ENCODE peak calls at places on chromosome 12, in six cellular contexts. One of them, this sample, is unnamed.

GRCh38 chr12:53219116-53219955 is 12.3 kb upstream of the ITGB7 start:
- DNase-seq in left colon: peak
- DNase-seq in neural crest cell: no peak
- DNase-seq in posterior cingulate gyrus: no peak
- DNase-seq in sciatic nerve: no peak
- DNase-seq in foreskin fibroblast: no peak
- DNase-seq in this sample: peak

GRCh38 chr12:6692888-6693287 is 3.7 kb upstream of the ZNF384 start:
- DNase-seq in posterior cingulate gyrus: no peak
- DNase-seq in foreskin fibroblast: no peak
- DNase-seq in left colon: no peak
- DNase-seq in sciatic nerve: no peak
- DNase-seq in neural crest cell: no peak
- DNase-seq in this sample: no peak

GRCh38 chr12:92938623-92939022 is 9.5 kb upstream of the EEA1 start:
- DNase-seq in foreskin fibroblast: no peak
- DNase-seq in sciatic nerve: no peak
- DNase-seq in neural crest cell: no peak
- DNase-seq in posterior cingulate gyrus: no peak
- DNase-seq in left colon: no peak
- DNase-seq in this sample: no peak

GRCh38 chr12:111396726-111397445 is 8.8 kb upstream of the SH2B3 start:
- DNase-seq in left colon: peak
- DNase-seq in sciatic nerve: peak
- DNase-seq in posterior cingulate gyrus: peak
- DNase-seq in neural crest cell: peak
- DNase-seq in foreskin fibroblast: peak
- DNase-seq in this sample: peak

GRCh38 chr12:105892362-105892910 is 246.3 kb downstream of the NUAK1 start:
- DNase-seq in posterior cingulate gyrus: no peak
- DNase-seq in left colon: no peak
- DNase-seq in sciatic nerve: no peak
- DNase-seq in foreskin fibroblast: no peak
- DNase-seq in neural crest cell: no peak
- DNase-seq in this sample: no peak

GRCh38 chr12:120596901-120597300 is 15.7 kb upstream of the POP5 start:
- DNase-seq in neural crest cell: no peak
- DNase-seq in sciatic nerve: no peak
- DNase-seq in left colon: no peak
- DNase-seq in posterior cingulate gyrus: no peak
- DNase-seq in foreskin fibroblast: no peak
- DNase-seq in this sample: no peak

GRCh38 chr12:105783983-105784947 is 354.5 kb downstream of the NUAK1 start:
- DNase-seq in sciatic nerve: no peak
- DNase-seq in foreskin fibroblast: no peak
- DNase-seq in posterior cingulate gyrus: no peak
- DNase-seq in left colon: no peak
- DNase-seq in neural crest cell: no peak
- DNase-seq in this sample: no peak

GRCh38 chr12:93179792-93180191 is 197.9 kb upstream of the NUDT4 start:
- DNase-seq in left colon: no peak
- DNase-seq in posterior cingulate gyrus: no peak
- DNase-seq in sciatic nerve: no peak
- DNase-seq in neural crest cell: no peak
- DNase-seq in foreskin fibroblast: no peak
- DNase-seq in this sample: no peak

GRCh38 chr12:95756362-95756761 is 34.2 kb downstream of the NTN4 start:
- DNase-seq in sciatic nerve: no peak
- DNase-seq in neural crest cell: no peak
- DNase-seq in foreskin fibroblast: no peak
- DNase-seq in left colon: no peak
- DNase-seq in posterior cingulate gyrus: no peak
- DNase-seq in this sample: no peak

GRCh38 chr12:86914716-86915115 is 658.5 kb upstream of the MGAT4C start:
- DNase-seq in left colon: no peak
- DNase-seq in sciatic nerve: no peak
- DNase-seq in neural crest cell: peak
- DNase-seq in foreskin fibroblast: no peak
- DNase-seq in posterior cingulate gyrus: no peak
- DNase-seq in this sample: peak

GRCh38 chr12:12993367-12993766 is 6.7 kb downstream of the HEBP1 start:
- DNase-seq in posterior cingulate gyrus: no peak
- DNase-seq in sciatic nerve: no peak
- DNase-seq in neural crest cell: no peak
- DNase-seq in left colon: no peak
- DNase-seq in foreskin fibroblast: no peak
- DNase-seq in this sample: no peak

GRCh38 chr12:106288510-106289195 is 13.9 kb upstream of the TCP11L2 start:
- DNase-seq in foreskin fibroblast: peak
- DNase-seq in posterior cingulate gyrus: no peak
- DNase-seq in neural crest cell: no peak
- DNase-seq in left colon: no peak
- DNase-seq in sciatic nerve: no peak
- DNase-seq in this sample: peak

GRCh38 chr12:30826276-30826675 is 71.5 kb upstream of the CAPRIN2 start:
- DNase-seq in left colon: no peak
- DNase-seq in posterior cingulate gyrus: no peak
- DNase-seq in foreskin fibroblast: no peak
- DNase-seq in neural crest cell: no peak
- DNase-seq in sciatic nerve: no peak
- DNase-seq in this sample: no peak

GRCh38 chr12:100964026-100964425 is 169.4 kb downstream of the ANO4 start:
- DNase-seq in neural crest cell: no peak
- DNase-seq in posterior cingulate gyrus: no peak
- DNase-seq in left colon: no peak
- DNase-seq in foreskin fibroblast: no peak
- DNase-seq in sciatic nerve: no peak
- DNase-seq in this sample: no peak

GRCh38 chr12:115421350-115421749 is 737.4 kb upstream of the TBX3 start:
- DNase-seq in neural crest cell: no peak
- DNase-seq in left colon: no peak
- DNase-seq in sciatic nerve: no peak
- DNase-seq in foreskin fibroblast: no peak
- DNase-seq in posterior cingulate gyrus: no peak
- DNase-seq in this sample: no peak

GRCh38 chr12:123106640-123107359 is 44.1 kb downstream of the PITPNM2 start:
- DNase-seq in neural crest cell: no peak
- DNase-seq in foreskin fibroblast: no peak
- DNase-seq in left colon: no peak
- DNase-seq in sciatic nerve: no peak
- DNase-seq in posterior cingulate gyrus: no peak
- DNase-seq in this sample: no peak

GRCh38 chr12:78331764-78332163 is 501.1 kb downstream of the NAV3 start:
- DNase-seq in posterior cingulate gyrus: no peak
- DNase-seq in neural crest cell: no peak
- DNase-seq in sciatic nerve: no peak
- DNase-seq in foreskin fibroblast: no peak
- DNase-seq in left colon: no peak
- DNase-seq in this sample: no peak

GRCh38 chr12:4282103-4282891 is 8.7 kb downstream of the CCND2 start:
- DNase-seq in left colon: no peak
- DNase-seq in foreskin fibroblast: no peak
- DNase-seq in posterior cingulate gyrus: no peak
- DNase-seq in sciatic nerve: no peak
- DNase-seq in neural crest cell: no peak
- DNase-seq in this sample: no peak

This sample was measured in AG20443.